ENCODE peak calls at places on chromosomes 13 and 19, in five cellular contexts. One of them, this sample, is unnamed.

GRCh38 chr19:14150041-14150769 is 13.8 kb upstream of the ASF1B start:
- DNase-seq in CD8-positive, alpha-beta T cell: peak
- DNase-seq in lower leg skin: no peak
- DNase-seq in cardiac muscle cell: no peak
- DNase-seq in neuronal stem cell: no peak
- DNase-seq in this sample: no peak

GRCh38 chr19:49119411-49120324 is at the start of gene PPFIA3:
- DNase-seq in CD8-positive, alpha-beta T cell: no peak
- DNase-seq in lower leg skin: peak
- DNase-seq in cardiac muscle cell: peak
- DNase-seq in neuronal stem cell: peak
- DNase-seq in this sample: no peak

GRCh38 chr13:36067619-36068456 is 63.3 kb downstream of the DCLK1 start:
- DNase-seq in CD8-positive, alpha-beta T cell: no peak
- DNase-seq in lower leg skin: no peak
- DNase-seq in cardiac muscle cell: no peak
- DNase-seq in neuronal stem cell: no peak
- DNase-seq in this sample: no peak

GRCh38 chr19:33000510-33000909 is 28.5 kb downstream of the FAAP24 start:
- DNase-seq in CD8-positive, alpha-beta T cell: peak
- DNase-seq in lower leg skin: no peak
- DNase-seq in cardiac muscle cell: no peak
- DNase-seq in neuronal stem cell: no peak
- DNase-seq in this sample: no peak

GRCh38 chr13:114071441-114071840 is 61.0 kb downstream of the RASA3 start:
- DNase-seq in CD8-positive, alpha-beta T cell: no peak
- DNase-seq in lower leg skin: peak
- DNase-seq in cardiac muscle cell: no peak
- DNase-seq in neuronal stem cell: peak
- DNase-seq in this sample: no peak

GRCh38 chr19:43465468-43466120 is at the start of gene LYPD3:
- DNase-seq in CD8-positive, alpha-beta T cell: no peak
- DNase-seq in lower leg skin: peak
- DNase-seq in cardiac muscle cell: peak
- DNase-seq in neuronal stem cell: no peak
- DNase-seq in this sample: no peak

GRCh38 chr19:46478356-46478986 is 7.1 kb upstream of the PNMA8A start:
- DNase-seq in CD8-positive, alpha-beta T cell: no peak
- DNase-seq in lower leg skin: no peak
- DNase-seq in cardiac muscle cell: peak
- DNase-seq in neuronal stem cell: no peak
- DNase-seq in this sample: no peak

GRCh38 chr19:367561-367960 is 23.0 kb upstream of the MIER2 start:
- DNase-seq in CD8-positive, alpha-beta T cell: no peak
- DNase-seq in lower leg skin: peak
- DNase-seq in cardiac muscle cell: no peak
- DNase-seq in neuronal stem cell: no peak
- DNase-seq in this sample: no peak

GRCh38 chr13:65744761-65745160 is 1485.4 kb downstream of the PCDH9 start:
- DNase-seq in CD8-positive, alpha-beta T cell: no peak
- DNase-seq in lower leg skin: no peak
- DNase-seq in cardiac muscle cell: peak
- DNase-seq in neuronal stem cell: no peak
- DNase-seq in this sample: peak

GRCh38 chr19:33809960-33810359 is 13.3 kb downstream of the KCTD15 start:
- DNase-seq in CD8-positive, alpha-beta T cell: no peak
- DNase-seq in lower leg skin: no peak
- DNase-seq in cardiac muscle cell: peak
- DNase-seq in neuronal stem cell: no peak
- DNase-seq in this sample: no peak

GRCh38 chr19:44005968-44006367 is 3.2 kb downstream of the ZNF230 start:
- DNase-seq in CD8-positive, alpha-beta T cell: no peak
- DNase-seq in lower leg skin: no peak
- DNase-seq in cardiac muscle cell: peak
- DNase-seq in neuronal stem cell: no peak
- DNase-seq in this sample: no peak

GRCh38 chr13:71867101-71867814 is at the start of gene DACH1:
- DNase-seq in CD8-positive, alpha-beta T cell: no peak
- DNase-seq in lower leg skin: no peak
- DNase-seq in cardiac muscle cell: peak
- DNase-seq in neuronal stem cell: peak
- DNase-seq in this sample: no peak

GRCh38 chr19:6118043-6118442 is 7.7 kb upstream of the RFX2 start:
- DNase-seq in CD8-positive, alpha-beta T cell: no peak
- DNase-seq in lower leg skin: no peak
- DNase-seq in cardiac muscle cell: no peak
- DNase-seq in neuronal stem cell: no peak
- DNase-seq in this sample: no peak

GRCh38 chr13:33744589-33745369 is 73.2 kb upstream of the RFC3 start:
- DNase-seq in CD8-positive, alpha-beta T cell: no peak
- DNase-seq in lower leg skin: no peak
- DNase-seq in cardiac muscle cell: peak
- DNase-seq in neuronal stem cell: no peak
- DNase-seq in this sample: no peak

GRCh38 chr19:42287826-42288107 is 14.2 kb upstream of the PRR19 start:
- DNase-seq in CD8-positive, alpha-beta T cell: no peak
- DNase-seq in lower leg skin: peak
- DNase-seq in cardiac muscle cell: no peak
- DNase-seq in neuronal stem cell: no peak
- DNase-seq in this sample: no peak

GRCh38 chr13:109951491-109951890 is 165.1 kb upstream of the IRS2 start:
- DNase-seq in CD8-positive, alpha-beta T cell: no peak
- DNase-seq in lower leg skin: no peak
- DNase-seq in cardiac muscle cell: no peak
- DNase-seq in neuronal stem cell: no peak
- DNase-seq in this sample: no peak

GRCh38 chr19:56270676-56271075 is 1.9 kb upstream of the EDDM13 start:
- DNase-seq in CD8-positive, alpha-beta T cell: no peak
- DNase-seq in lower leg skin: no peak
- DNase-seq in cardiac muscle cell: no peak
- DNase-seq in neuronal stem cell: no peak
- DNase-seq in this sample: no peak

GRCh38 chr19:40921005-40921897 is 39.2 kb upstream of the CYP2A7 start:
- DNase-seq in CD8-positive, alpha-beta T cell: no peak
- DNase-seq in lower leg skin: no peak
- DNase-seq in cardiac muscle cell: peak
- DNase-seq in neuronal stem cell: no peak
- DNase-seq in this sample: no peak

GRCh38 chr13:73090116-73090811 is 31.5 kb downstream of the KLF5 start:
- DNase-seq in CD8-positive, alpha-beta T cell: no peak
- DNase-seq in lower leg skin: no peak
- DNase-seq in cardiac muscle cell: peak
- DNase-seq in neuronal stem cell: no peak
- DNase-seq in this sample: peak

GRCh38 chr13:36599641-36600040 is 74.2 kb upstream of the SERTM1 start:
- DNase-seq in CD8-positive, alpha-beta T cell: no peak
- DNase-seq in lower leg skin: no peak
- DNase-seq in cardiac muscle cell: no peak
- DNase-seq in neuronal stem cell: no peak
- DNase-seq in this sample: no peak

GRCh38 chr13:71801781-71802180 is 65.2 kb downstream of the DACH1 start:
- DNase-seq in CD8-positive, alpha-beta T cell: no peak
- DNase-seq in lower leg skin: no peak
- DNase-seq in cardiac muscle cell: no peak
- DNase-seq in neuronal stem cell: peak
- DNase-seq in this sample: no peak

GRCh38 chr19:835201-835810 is 5.5 kb upstream of the PRTN3 start:
- DNase-seq in CD8-positive, alpha-beta T cell: no peak
- DNase-seq in lower leg skin: no peak
- DNase-seq in cardiac muscle cell: no peak
- DNase-seq in neuronal stem cell: no peak
- DNase-seq in this sample: no peak

GRCh38 chr19:10643968-10644290 is 10.2 kb upstream of the ILF3 start:
- DNase-seq in CD8-positive, alpha-beta T cell: no peak
- DNase-seq in lower leg skin: no peak
- DNase-seq in cardiac muscle cell: no peak
- DNase-seq in neuronal stem cell: no peak
- DNase-seq in this sample: no peak

GRCh38 chr19:42028304-42029216 is 34.5 kb upstream of the ATP1A3 start:
- DNase-seq in CD8-positive, alpha-beta T cell: no peak
- DNase-seq in lower leg skin: no peak
- DNase-seq in cardiac muscle cell: no peak
- DNase-seq in neuronal stem cell: peak
- DNase-seq in this sample: no peak

GRCh38 chr13:106905380-106906259 is 337.7 kb upstream of the ARGLU1 start:
- DNase-seq in CD8-positive, alpha-beta T cell: no peak
- DNase-seq in lower leg skin: no peak
- DNase-seq in cardiac muscle cell: no peak
- DNase-seq in neuronal stem cell: no peak
- DNase-seq in this sample: no peak

GRCh38 chr19:51714848-51715247 is 8.9 kb downstream of the HAS1 start:
- DNase-seq in CD8-positive, alpha-beta T cell: no peak
- DNase-seq in lower leg skin: no peak
- DNase-seq in cardiac muscle cell: peak
- DNase-seq in neuronal stem cell: no peak
- DNase-seq in this sample: no peak

GRCh38 chr13:52016296-52016695 is 4.1 kb downstream of the ALG11 start:
- DNase-seq in CD8-positive, alpha-beta T cell: no peak
- DNase-seq in lower leg skin: no peak
- DNase-seq in cardiac muscle cell: no peak
- DNase-seq in neuronal stem cell: no peak
- DNase-seq in this sample: no peak

GRCh38 chr13:29936051-29936813 is 85.8 kb upstream of the UBL3 start:
- DNase-seq in CD8-positive, alpha-beta T cell: peak
- DNase-seq in lower leg skin: no peak
- DNase-seq in cardiac muscle cell: no peak
- DNase-seq in neuronal stem cell: no peak
- DNase-seq in this sample: no peak
- H3K4me3 ChIP-seq in CD8-positive, alpha-beta T cell: peak
- H3K4me3 ChIP-seq in lower leg skin: no peak
- H3K4me3 ChIP-seq in cardiac muscle cell: no peak
- H3K4me3 ChIP-seq in neuronal stem cell: no peak
- H3K4me3 ChIP-seq in this sample: no peak

DNA sequence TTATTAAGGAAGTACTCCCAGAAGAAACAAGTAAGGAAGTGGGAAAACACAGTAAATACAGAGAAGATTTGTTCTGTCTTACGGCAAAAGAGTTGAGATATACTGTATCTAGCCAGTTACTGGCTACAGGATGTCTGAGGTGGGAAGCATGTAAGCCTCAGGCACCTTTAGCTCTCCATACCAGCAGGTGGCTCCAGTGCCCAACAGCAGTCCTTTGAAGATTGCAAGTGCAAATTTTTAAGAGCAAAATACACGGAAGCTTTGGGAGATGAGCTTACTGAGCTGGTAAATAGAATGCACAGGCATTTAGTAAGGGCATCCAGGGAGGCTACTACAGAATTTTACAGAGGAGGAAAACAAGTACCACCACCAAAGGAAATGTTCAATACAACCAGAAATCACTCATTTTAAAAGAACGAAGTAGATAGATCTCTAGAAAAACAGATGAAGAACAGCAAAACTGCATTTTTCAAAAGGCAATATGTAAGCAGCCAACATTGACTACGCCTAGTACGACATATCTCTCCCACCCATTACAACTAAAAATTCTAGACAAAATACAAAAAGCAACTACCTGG is 57.9 kb upstream of the VSTM2B start:
- DNase-seq in CD8-positive, alpha-beta T cell: peak
- DNase-seq in lower leg skin: no peak
- DNase-seq in cardiac muscle cell: peak
- DNase-seq in neuronal stem cell: peak
- DNase-seq in this sample: peak
- H3K4me3 ChIP-seq in CD8-positive, alpha-beta T cell: no peak
- H3K4me3 ChIP-seq in lower leg skin: no peak
- H3K4me3 ChIP-seq in cardiac muscle cell: no peak
- H3K4me3 ChIP-seq in neuronal stem cell: no peak
- H3K4me3 ChIP-seq in this sample: no peak

DNA sequence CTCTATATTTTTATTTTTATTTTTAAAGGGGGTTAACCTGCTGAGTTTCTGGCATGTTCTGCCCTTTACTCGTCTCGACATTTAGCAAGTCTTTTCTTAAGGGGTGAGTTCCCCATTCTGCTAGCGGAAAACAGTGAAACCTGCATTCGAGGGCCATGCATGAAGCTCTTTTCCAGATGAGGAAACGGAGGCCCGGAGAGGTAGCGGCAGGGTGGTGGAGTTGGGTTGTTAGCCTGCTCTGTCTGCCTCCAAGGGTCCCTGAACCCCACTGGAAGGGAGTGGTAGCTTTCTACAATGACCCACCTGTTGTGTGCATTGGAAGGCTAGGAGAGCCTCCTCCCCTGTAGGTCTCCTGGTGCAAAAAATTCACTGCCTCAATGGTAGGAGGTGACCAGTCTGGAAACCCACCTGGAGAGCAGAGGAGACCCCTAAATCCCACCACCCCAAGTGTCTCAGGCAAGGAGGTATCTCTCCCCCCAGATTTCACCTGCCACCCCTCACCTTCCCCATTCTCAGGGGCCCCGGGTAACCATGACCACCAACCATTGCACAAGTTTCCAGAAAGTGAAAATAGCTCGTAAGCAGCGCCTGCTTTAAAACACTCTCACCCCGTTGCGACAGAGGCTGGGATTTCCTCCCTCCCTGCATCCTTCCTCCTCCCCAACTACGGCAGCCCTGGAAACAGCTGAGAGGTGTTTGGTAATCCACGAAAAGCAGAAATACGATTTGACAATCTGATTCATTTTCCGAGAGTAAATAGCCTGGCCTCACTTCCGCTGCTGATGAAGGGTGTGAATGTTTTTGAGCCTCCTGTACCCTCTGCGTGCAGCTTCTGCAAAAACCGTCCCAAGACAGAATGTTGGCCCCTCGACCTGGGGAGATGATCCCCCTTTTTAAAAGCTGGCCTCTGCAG is 3.5 kb downstream of the KLF2 start:
- DNase-seq in CD8-positive, alpha-beta T cell: peak
- DNase-seq in lower leg skin: peak
- DNase-seq in cardiac muscle cell: peak
- DNase-seq in neuronal stem cell: no peak
- DNase-seq in this sample: no peak
- H3K4me3 ChIP-seq in CD8-positive, alpha-beta T cell: peak
- H3K4me3 ChIP-seq in lower leg skin: no peak
- H3K4me3 ChIP-seq in cardiac muscle cell: no peak
- H3K4me3 ChIP-seq in neuronal stem cell: no peak
- H3K4me3 ChIP-seq in this sample: no peak

GRCh38 chr19:37817180-37817911 is 38.0 kb upstream of the ZNF573 start:
- DNase-seq in CD8-positive, alpha-beta T cell: peak
- DNase-seq in lower leg skin: no peak
- DNase-seq in cardiac muscle cell: peak
- DNase-seq in neuronal stem cell: peak
- DNase-seq in this sample: no peak
- H3K4me3 ChIP-seq in CD8-positive, alpha-beta T cell: peak
- H3K4me3 ChIP-seq in lower leg skin: peak
- H3K4me3 ChIP-seq in cardiac muscle cell: peak
- H3K4me3 ChIP-seq in neuronal stem cell: peak
- H3K4me3 ChIP-seq in this sample: peak

This sample was measured in AG09309.